ENCODE peak calls at places on chromosomes 4 and X, in ten cellular contexts. M is occipital lobe; K is activated CD4-positive, alpha-beta T cell treated with anti-CD3 and anti-CD28 coated beads, Interleukin-2, amount 50 U/mL, for 24 hours; W is activated T-cell treated with anti-CD3 and anti-CD28 coated beads, Interleukin-2, amount 50 U/mL, for 4 hours; H is NT2/D1; U is lower leg skin; I is lower lobe of right lung; T is IMR-90; O is HS-5; A is heart right ventricle. G is an unnamed sample.

GRCh38 chr4:7187691-7188090 is 4.6 kb upstream of the SORCS2 start:
- DNase-seq in M (no peak), K (no peak), W (no peak), H (no peak), U (peak), I (peak), T (no peak), O (no peak), A (no peak), G (no peak)

GRCh38 chr4:10115271-10115656 is 1.3 kb downstream of the WDR1 start:
- DNase-seq in M (no peak), K (no peak), W (no peak), H (no peak), U (no peak), I (no peak), T (peak), O (no peak), A (no peak), G (no peak)

GRCh38 chr4:166924456-166924855 is 309.8 kb downstream of the SPOCK3 start:
- DNase-seq in M (no peak), K (no peak), W (no peak), H (no peak), U (no peak), I (no peak), T (no peak), O (no peak), A (no peak), G (no peak)

GRCh38 chr4:130233377-130234047 is 1137.6 kb downstream of the C4orf33 start:
- DNase-seq in M (no peak), K (no peak), W (no peak), H (no peak), U (no peak), I (no peak), T (no peak), O (no peak), A (no peak), G (no peak)

GRCh38 chr4:27764526-27764837 is 903.8 kb downstream of the STIM2 start:
- DNase-seq in M (no peak), K (no peak), W (no peak), H (no peak), U (no peak), I (no peak), T (no peak), O (no peak), A (no peak), G (no peak)

GRCh38 chrX:26376037-26376708 is 160.2 kb downstream of the MAGEB5 start:
- DNase-seq in M (no peak), K (no peak), W (no peak), H (no peak), U (no peak), I (no peak), T (no peak), O (no peak), A (no peak), G (no peak)

GRCh38 chr4:186685744-186686143 is 37.9 kb downstream of the FAT1 start:
- DNase-seq in M (no peak), K (no peak), W (no peak), H (no peak), U (no peak), I (no peak), T (peak), O (peak), A (no peak), G (no peak)

GRCh38 chrX:128078545-128078944 is 26.3 kb upstream of the ACTRT1 start:
- DNase-seq in M (no peak), K (no peak), W (no peak), H (no peak), U (no peak), I (no peak), T (no peak), O (no peak), A (no peak), G (no peak)

GRCh38 chr4:59240030-59240429 is 1960.1 kb upstream of the ADGRL3 start:
- DNase-seq in M (no peak), K (no peak), W (no peak), H (no peak), U (no peak), I (no peak), T (no peak), O (no peak), A (no peak), G (no peak)

GRCh38 chr4:81493895-81494490 is 22.3 kb upstream of the RASGEF1B start:
- DNase-seq in M (no peak), K (no peak), W (no peak), H (no peak), U (no peak), I (no peak), T (no peak), O (no peak), A (no peak), G (no peak)

GRCh38 chr4:121048165-121048564 is 24.2 kb downstream of the NDNF start:
- DNase-seq in M (no peak), K (no peak), W (no peak), H (no peak), U (no peak), I (no peak), T (no peak), O (no peak), A (no peak), G (no peak)

GRCh38 chrX:40170830-40171512 is 73.2 kb upstream of the BCOR start:
- DNase-seq in M (no peak), K (no peak), W (no peak), H (no peak), U (no peak), I (no peak), T (no peak), O (no peak), A (peak), G (no peak)

GRCh38 chr4:177251237-177251636 is 58.4 kb upstream of the NEIL3 start:
- DNase-seq in M (no peak), K (no peak), W (no peak), H (no peak), U (no peak), I (no peak), T (no peak), O (no peak), A (no peak), G (no peak)

GRCh38 chr4:75530556-75531322 is 16.5 kb downstream of the THAP6 start:
- DNase-seq in M (no peak), K (no peak), W (no peak), H (no peak), U (no peak), I (no peak), T (no peak), O (no peak), A (no peak), G (no peak)